ENCODE peak calls at places on chromosomes 5 and 9, in five cellular contexts. One of them, this sample, is unnamed.
A peak's percentile ranks its signal among the peaks of the same experiment; 100 is the strongest.

GRCh38 chr5:153883829-153884228 is 154.9 kb downstream of the FAM114A2 start:
- DNase-seq in H9: no peak
- DNase-seq in neuronal stem cell: no peak
- DNase-seq in H1: no peak
- DNase-seq in IMR-90: peak; percentile 73
- DNase-seq in this sample: peak; percentile 95

GRCh38 chr9:95725045-95725444 is 150.4 kb upstream of the ERCC6L2 start:
- DNase-seq in H1: no peak
- DNase-seq in neuronal stem cell: no peak
- DNase-seq in IMR-90: no peak
- DNase-seq in H9: no peak
- DNase-seq in this sample: no peak

GRCh38 chr9:127397722-127398647 is 1.0 kb downstream of the SLC2A8 start:
- DNase-seq in IMR-90: peak; percentile 33
- DNase-seq in H1: peak; percentile 64
- DNase-seq in H9: peak; percentile 52
- DNase-seq in neuronal stem cell: peak; percentile 44
- DNase-seq in this sample: peak; percentile 64

GRCh38 chr5:107385701-107386100 is 285.0 kb downstream of the EFNA5 start:
- DNase-seq in H9: no peak
- DNase-seq in neuronal stem cell: no peak
- DNase-seq in IMR-90: no peak
- DNase-seq in H1: no peak
- DNase-seq in this sample: no peak

GRCh38 chr5:150186137-150186536 is 3.7 kb upstream of the SLC6A7 start:
- DNase-seq in IMR-90: no peak
- DNase-seq in neuronal stem cell: no peak
- DNase-seq in H9: peak; percentile 73
- DNase-seq in H1: no peak
- DNase-seq in this sample: no peak

GRCh38 chr9:107397076-107398049 is 92.2 kb downstream of the KLF4 start:
- DNase-seq in neuronal stem cell: no peak
- DNase-seq in IMR-90: peak; percentile 37
- DNase-seq in H9: no peak
- DNase-seq in H1: no peak
- DNase-seq in this sample: no peak

GRCh38 chr5:62489471-62489870 is 76.9 kb downstream of the IPO11 start:
- DNase-seq in H1: no peak
- DNase-seq in IMR-90: no peak
- DNase-seq in neuronal stem cell: no peak
- DNase-seq in H9: no peak
- DNase-seq in this sample: peak; percentile 34

GRCh38 chr5:149940077-149940574 is 4.5 kb downstream of the PDE6A start:
- DNase-seq in H9: no peak
- DNase-seq in IMR-90: no peak
- DNase-seq in H1: no peak
- DNase-seq in neuronal stem cell: no peak
- DNase-seq in this sample: peak; percentile 18

GRCh38 chr5:154573011-154573410 is 95.0 kb upstream of the HAND1 start:
- DNase-seq in H9: no peak
- DNase-seq in neuronal stem cell: no peak
- DNase-seq in H1: no peak
- DNase-seq in IMR-90: no peak
- DNase-seq in this sample: no peak

GRCh38 chr5:125125031-125125823 is 378.8 kb upstream of the ZNF608 start:
- DNase-seq in neuronal stem cell: no peak
- DNase-seq in IMR-90: peak; percentile 9
- DNase-seq in H9: no peak
- DNase-seq in H1: no peak
- DNase-seq in this sample: peak; percentile 62

GRCh38 chr5:134345996-134346395 is 21.0 kb downstream of the CDKL3 start:
- DNase-seq in H1: no peak
- DNase-seq in neuronal stem cell: no peak
- DNase-seq in H9: peak; percentile 48
- DNase-seq in IMR-90: no peak
- DNase-seq in this sample: no peak
- H4K91ac ChIP-seq in H1: peak overlapping the region; percentile 91
- H4K91ac ChIP-seq in neuronal stem cell: no peak overlapping the region
- H4K91ac ChIP-seq in H9: no peak overlapping the region
- H4K91ac ChIP-seq in IMR-90: no peak overlapping the region
- H4K91ac ChIP-seq in this sample: no peak overlapping the region

GRCh38 chr9:113452206-113452605 is 11.3 kb upstream of the RGS3 start:
- DNase-seq in neuronal stem cell: no peak
- DNase-seq in H1: no peak
- DNase-seq in IMR-90: no peak
- DNase-seq in H9: no peak
- DNase-seq in this sample: no peak
- H4K91ac ChIP-seq in neuronal stem cell: no peak overlapping the region
- H4K91ac ChIP-seq in H1: no peak overlapping the region
- H4K91ac ChIP-seq in IMR-90: no peak overlapping the region
- H4K91ac ChIP-seq in H9: no peak overlapping the region
- H4K91ac ChIP-seq in this sample: no peak overlapping the region

GRCh38 chr5:51559921-51560658 is 176.8 kb downstream of the ISL1 start:
- DNase-seq in neuronal stem cell: no peak
- DNase-seq in IMR-90: no peak
- DNase-seq in H1: no peak
- DNase-seq in H9: no peak
- DNase-seq in this sample: no peak
- H4K91ac ChIP-seq in neuronal stem cell: no peak overlapping the region
- H4K91ac ChIP-seq in IMR-90: no peak overlapping the region
- H4K91ac ChIP-seq in H1: no peak overlapping the region
- H4K91ac ChIP-seq in H9: no peak overlapping the region
- H4K91ac ChIP-seq in this sample: no peak overlapping the region

GRCh38 chr9:133515240-133515610 is 9.5 kb downstream of the MYMK start:
- DNase-seq in IMR-90: no peak
- DNase-seq in H1: no peak
- DNase-seq in H9: no peak
- DNase-seq in neuronal stem cell: no peak
- DNase-seq in this sample: no peak

GRCh38 chr9:133516961-133517350 is 7.8 kb downstream of the MYMK start:
- DNase-seq in H1: no peak
- DNase-seq in H9: no peak
- DNase-seq in IMR-90: no peak
- DNase-seq in neuronal stem cell: no peak
- DNase-seq in this sample: no peak

GRCh38 chr9:133514475-133515239 is 10.1 kb downstream of the MYMK start:
- DNase-seq in H1: no peak
- DNase-seq in H9: no peak
- DNase-seq in IMR-90: no peak
- DNase-seq in neuronal stem cell: no peak
- DNase-seq in this sample: no peak

GRCh38 chr9:133516256-133516960 is 8.4 kb downstream of the MYMK start:
- DNase-seq in neuronal stem cell: no peak
- DNase-seq in IMR-90: no peak
- DNase-seq in H9: no peak
- DNase-seq in H1: no peak
- DNase-seq in this sample: no peak

DNA sequence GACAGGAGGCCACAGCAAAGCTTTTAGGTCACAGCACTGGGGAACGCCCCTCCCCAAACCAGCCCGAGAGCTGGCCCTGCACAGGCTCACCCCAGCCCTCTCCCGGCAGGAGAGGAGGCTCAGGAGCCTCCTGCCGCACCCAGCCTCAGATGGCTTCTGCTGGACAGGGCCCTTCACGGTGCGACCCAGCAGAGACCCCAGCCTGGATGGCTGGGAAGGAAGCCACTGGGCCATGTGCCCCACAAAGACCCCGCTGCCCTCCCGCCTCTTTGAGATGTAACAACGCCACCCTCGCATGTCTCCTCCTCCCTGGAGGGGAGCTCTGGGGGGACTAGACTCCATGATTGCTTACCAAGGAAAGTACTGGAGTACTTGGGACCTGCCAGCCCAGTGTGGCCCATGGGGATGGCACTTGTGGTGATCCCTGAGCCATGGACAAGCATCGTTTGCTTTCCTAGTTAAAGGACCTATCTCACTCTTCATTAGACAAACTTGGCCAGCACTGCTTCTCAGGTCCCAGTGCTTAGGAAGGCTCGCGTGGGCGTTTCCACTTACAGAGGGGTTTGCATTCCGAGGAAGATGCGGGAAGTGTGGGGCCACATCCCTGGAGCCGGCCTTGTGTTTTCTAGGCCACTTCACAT is 9.0 kb downstream of the MYMK start:
- DNase-seq in H1: no peak
- DNase-seq in neuronal stem cell: no peak
- DNase-seq in H9: no peak
- DNase-seq in IMR-90: no peak
- DNase-seq in this sample: no peak
- H4K91ac ChIP-seq in H1: no peak overlapping the region
- H4K91ac ChIP-seq in neuronal stem cell: no peak overlapping the region
- H4K91ac ChIP-seq in H9: no peak overlapping the region
- H4K91ac ChIP-seq in IMR-90: no peak overlapping the region
- H4K91ac ChIP-seq in this sample: no peak overlapping the region

DNA sequence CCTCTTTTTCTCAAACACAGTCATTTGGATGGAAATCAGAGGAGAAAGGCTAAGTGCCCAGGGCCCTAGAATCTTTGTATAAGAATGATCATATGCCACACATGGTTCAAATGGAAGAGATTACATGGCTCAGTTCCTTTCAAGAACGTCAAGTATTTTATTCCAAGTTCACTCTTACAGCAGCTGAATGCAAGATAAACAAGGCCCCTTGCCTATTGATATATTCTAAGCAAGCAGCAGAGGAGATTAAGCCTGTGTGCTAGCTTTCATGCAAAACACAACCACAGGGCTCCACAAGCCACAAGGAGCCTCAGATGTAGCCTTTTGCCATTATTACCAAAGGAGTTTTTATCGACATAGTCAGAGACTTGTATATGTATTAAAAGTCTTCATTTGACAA is 55.3 kb upstream of the SLCO6A1 start:
- DNase-seq in H1: no peak
- DNase-seq in neuronal stem cell: peak; percentile 4
- DNase-seq in H9: no peak
- DNase-seq in IMR-90: no peak
- DNase-seq in this sample: no peak
- H4K91ac ChIP-seq in H1: no peak overlapping the region
- H4K91ac ChIP-seq in neuronal stem cell: no peak overlapping the region
- H4K91ac ChIP-seq in H9: no peak overlapping the region
- H4K91ac ChIP-seq in IMR-90: no peak overlapping the region
- H4K91ac ChIP-seq in this sample: no peak overlapping the region

GRCh38 chr5:68445257-68446069 is 229.9 kb downstream of the PIK3R1 start:
- DNase-seq in H1: no peak
- DNase-seq in IMR-90: no peak
- DNase-seq in H9: no peak
- DNase-seq in neuronal stem cell: no peak
- DNase-seq in this sample: no peak

GRCh38 chr5:68444833-68445232 is 229.3 kb downstream of the PIK3R1 start:
- DNase-seq in IMR-90: no peak
- DNase-seq in H1: no peak
- DNase-seq in H9: no peak
- DNase-seq in neuronal stem cell: no peak
- DNase-seq in this sample: no peak

GRCh38 chr5:68447121-68447520 is 231.6 kb downstream of the PIK3R1 start:
- DNase-seq in H1: no peak
- DNase-seq in H9: no peak
- DNase-seq in neuronal stem cell: no peak
- DNase-seq in IMR-90: no peak
- DNase-seq in this sample: no peak

GRCh38 chr5:68446487-68446894 is 230.9 kb downstream of the PIK3R1 start:
- DNase-seq in H9: no peak
- DNase-seq in neuronal stem cell: no peak
- DNase-seq in IMR-90: no peak
- DNase-seq in H1: no peak
- DNase-seq in this sample: no peak

GRCh38 chr5:68446070-68446357 is 230.5 kb downstream of the PIK3R1 start:
- DNase-seq in IMR-90: no peak
- DNase-seq in H1: no peak
- DNase-seq in neuronal stem cell: no peak
- DNase-seq in H9: no peak
- DNase-seq in this sample: no peak
- H4K91ac ChIP-seq in IMR-90: no peak overlapping the region
- H4K91ac ChIP-seq in H1: no peak overlapping the region
- H4K91ac ChIP-seq in neuronal stem cell: peak overlapping the region; percentile 56
- H4K91ac ChIP-seq in H9: no peak overlapping the region
- H4K91ac ChIP-seq in this sample: no peak overlapping the region

DNA sequence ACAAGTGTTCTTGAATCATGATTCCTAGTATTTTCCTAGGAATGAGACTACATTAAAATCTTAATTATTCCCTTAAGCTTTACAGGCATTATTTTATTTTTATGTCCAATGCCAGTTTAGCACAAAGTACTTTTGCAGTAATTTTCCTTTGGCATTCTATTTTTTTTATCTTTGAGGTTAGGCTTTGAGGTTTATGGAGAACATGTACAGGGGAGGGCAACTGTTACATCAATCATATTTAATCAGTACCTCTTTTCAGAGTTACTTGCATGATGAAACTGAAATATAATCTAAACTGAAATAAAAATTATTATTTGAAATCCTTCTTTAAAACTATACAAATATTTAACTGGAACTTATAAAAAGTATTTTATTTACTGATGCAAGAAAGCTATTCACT is 118.2 kb upstream of the MPDZ start:
- DNase-seq in H1: no peak
- DNase-seq in IMR-90: no peak
- DNase-seq in H9: no peak
- DNase-seq in neuronal stem cell: no peak
- DNase-seq in this sample: no peak
- H4K91ac ChIP-seq in H1: no peak overlapping the region
- H4K91ac ChIP-seq in IMR-90: no peak overlapping the region
- H4K91ac ChIP-seq in H9: no peak overlapping the region
- H4K91ac ChIP-seq in neuronal stem cell: no peak overlapping the region
- H4K91ac ChIP-seq in this sample: no peak overlapping the region

This sample was measured in mesenchymal stem cell.